ENCODE peak calls at places on chromosomes 6 and 20, in four cellular contexts. K is esophagus squamous epithelium, M is neural progenitor cell, I is pancreas. T is an unnamed sample. For H3K4me1, the result is how much of the 10 kb centered on the place peaks cover.

GRCh38 chr6:44084231-44085014 is 42.8 kb downstream of the MRPL14 start:
- DNase-seq in I (no peak), M (peak), K (no peak), T (no peak)

GRCh38 chr6:167452338-167453081 is 127.6 kb downstream of the TTLL2 start:
- DNase-seq in M (no peak), K (no peak), I (no peak), T (no peak)

GRCh38 chr6:152634773-152635172 is 2.4 kb downstream of the SYNE1 start:
- DNase-seq in M (no peak), I (no peak), K (no peak), T (no peak)

GRCh38 chr6:42131531-42131930 is 10.9 kb downstream of the C6orf132 start:
- DNase-seq in I (no peak), K (no peak), M (no peak), T (no peak)

GRCh38 chr6:3237761-3238662 is 10.6 kb upstream of the TUBB2B start:
- DNase-seq in K (no peak), I (no peak), M (no peak), T (no peak)

GRCh38 chr6:2783188-2783957 is 18.2 kb downstream of the WRNIP1 start:
- DNase-seq in I (no peak), K (no peak), M (peak), T (no peak)

GRCh38 chr20:43658723-43659419 is 8.0 kb upstream of the MYBL2 start:
- DNase-seq in K (no peak), I (no peak), M (no peak), T (no peak)

GRCh38 chr6:35764238-35764896 is 12.0 kb upstream of the CLPSL2 start:
- DNase-seq in K (no peak), I (peak), M (peak), T (no peak)

GRCh38 chr6:82095091-82095490 is 152.5 kb downstream of the IBTK start:
- DNase-seq in I (no peak), K (no peak), M (no peak), T (no peak)

GRCh38 chr20:4811257-4811656 is 89.5 kb downstream of the PRND start:
- DNase-seq in I (no peak), K (no peak), M (no peak), T (no peak)

GRCh38 chr6:121491576-121491975 is 56.1 kb downstream of the GJA1 start:
- DNase-seq in I (no peak), K (no peak), M (peak), T (no peak)

GRCh38 chr6:120026791-120027190 is 677.2 kb upstream of the MAN1A1 start:
- DNase-seq in I (no peak), K (no peak), M (no peak), T (no peak)

GRCh38 chr20:1533059-1533458 is 24.4 kb downstream of the SIRPD start:
- DNase-seq in I (no peak), M (peak), K (no peak), T (no peak)

GRCh38 chr20:10061641-10062040 is 26.9 kb downstream of the ANKEF1 start:
- DNase-seq in K (no peak), I (no peak), M (no peak), T (no peak)

GRCh38 chr6:107977283-107977682 is 19.3 kb upstream of the SEC63 start:
- DNase-seq in K (no peak), M (peak), I (no peak), T (no peak)

GRCh38 chr6:89749918-89750317 is 69.7 kb downstream of the MDN1 start:
- DNase-seq in M (no peak), K (no peak), I (no peak), T (no peak)

GRCh38 chr20:36307412-36308317 is 1.5 kb downstream of the DLGAP4 start:
- DNase-seq in M (peak), I (no peak), K (no peak), T (no peak)

GRCh38 chr20:36309643-36310042 is 3.5 kb downstream of the DLGAP4 start:
- DNase-seq in I (no peak), K (no peak), M (no peak), T (peak)

GRCh38 chr20:36306557-36307411 is 645 bp downstream of the DLGAP4 start:
- DNase-seq in I (no peak), K (no peak), M (peak), T (no peak)

GRCh38 chr20:36308986-36309385 is 2.8 kb downstream of the DLGAP4 start:
- DNase-seq in M (no peak), K (no peak), I (no peak), T (no peak)

DNA sequence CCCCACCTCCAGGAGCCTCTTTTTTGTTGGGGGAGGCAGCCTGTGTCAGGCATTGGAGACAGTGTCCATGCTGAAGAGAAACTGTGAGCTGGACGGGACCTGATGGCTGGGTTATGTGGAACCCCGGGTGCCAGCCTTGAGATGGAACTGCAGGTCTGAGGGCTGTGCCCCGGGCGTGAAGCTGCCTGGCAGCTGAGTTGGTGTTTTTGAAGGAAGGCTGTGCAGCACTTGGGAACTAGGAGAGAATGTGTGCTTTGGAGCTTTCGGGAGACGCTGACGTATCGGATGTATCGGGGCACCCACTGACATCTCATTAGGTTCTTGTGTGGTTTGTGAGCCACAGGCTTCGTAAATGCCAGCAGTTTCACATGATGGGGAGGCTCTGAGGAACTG is 2.2 kb downstream of the DLGAP4 start:
- DNase-seq in M (no peak), I (no peak), K (no peak), T (no peak)
- H3K27ac ChIP-seq in M (no peak), I (no peak), K (no peak), T (no peak)

DNA sequence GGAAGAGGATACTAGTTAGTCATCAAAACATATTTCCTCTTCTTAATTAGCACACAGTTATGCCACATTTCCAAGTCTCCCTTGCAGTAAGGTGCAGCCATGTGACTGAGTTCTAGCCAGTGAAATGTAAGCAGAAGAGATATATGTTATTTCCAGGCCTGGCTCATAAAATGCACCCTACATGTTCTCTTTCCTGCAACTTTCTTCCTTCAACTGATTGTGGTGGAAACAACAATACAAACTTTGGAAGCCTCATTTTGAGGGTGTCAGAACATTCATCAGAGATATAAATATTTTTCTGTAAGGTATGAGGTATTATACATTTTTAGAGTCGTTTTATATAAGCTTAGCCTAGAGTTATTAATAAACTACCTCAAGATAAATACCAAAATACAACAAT is 110.9 kb upstream of the PDE7B start:
- DNase-seq in K (no peak), I (no peak), M (no peak), T (no peak)
- H3K4me1 ChIP-seq in K (under half), I (under half), M (under half), T (under half)

GRCh38 chr20:38673261-38673660 is 51.0 kb upstream of the SLC32A1 start:
- DNase-seq in I (no peak), K (no peak), M (no peak), T (no peak)
- H3K4me3 ChIP-seq in I (no peak), K (no peak), M (peak), T (peak)

GRCh38 chr6:71403422-71404134 is 115.0 kb downstream of the OGFRL1 start:
- DNase-seq in K (no peak), I (no peak), M (peak), T (no peak)

GRCh38 chr6:71404145-71404966 is 115.7 kb downstream of the OGFRL1 start:
- DNase-seq in K (no peak), M (no peak), I (no peak), T (no peak)

GRCh38 chr6:71402101-71402500 is 113.5 kb downstream of the OGFRL1 start:
- DNase-seq in M (no peak), K (no peak), I (no peak), T (no peak)

GRCh38 chr6:71404967-71405278 is 116.3 kb downstream of the OGFRL1 start:
- DNase-seq in M (no peak), K (no peak), I (no peak), T (no peak)

GRCh38 chr6:71400852-71401251 is 112.2 kb downstream of the OGFRL1 start:
- DNase-seq in M (no peak), K (no peak), I (no peak), T (no peak)
- H3K27ac ChIP-seq in M (no peak), K (no peak), I (no peak), T (peak)

GRCh38 chr6:144351338-144351737 is 66.2 kb downstream of the UTRN start:
- DNase-seq in K (no peak), I (no peak), M (no peak), T (no peak)

GRCh38 chr6:144350176-144350575 is 65.0 kb downstream of the UTRN start:
- DNase-seq in I (no peak), K (no peak), M (no peak), T (no peak)

GRCh38 chr6:144351741-144352140 is 66.6 kb downstream of the UTRN start:
- DNase-seq in M (no peak), I (no peak), K (no peak), T (no peak)

GRCh38 chr6:144347933-144348332 is 62.8 kb downstream of the UTRN start:
- DNase-seq in K (no peak), M (no peak), I (no peak), T (no peak)

GRCh38 chr6:144349690-144350132 is 64.6 kb downstream of the UTRN start:
- DNase-seq in K (no peak), M (no peak), I (no peak), T (no peak)
- H3K4me1 ChIP-seq in K (half or more), M (under half), I (under half), T (under half)

DNA sequence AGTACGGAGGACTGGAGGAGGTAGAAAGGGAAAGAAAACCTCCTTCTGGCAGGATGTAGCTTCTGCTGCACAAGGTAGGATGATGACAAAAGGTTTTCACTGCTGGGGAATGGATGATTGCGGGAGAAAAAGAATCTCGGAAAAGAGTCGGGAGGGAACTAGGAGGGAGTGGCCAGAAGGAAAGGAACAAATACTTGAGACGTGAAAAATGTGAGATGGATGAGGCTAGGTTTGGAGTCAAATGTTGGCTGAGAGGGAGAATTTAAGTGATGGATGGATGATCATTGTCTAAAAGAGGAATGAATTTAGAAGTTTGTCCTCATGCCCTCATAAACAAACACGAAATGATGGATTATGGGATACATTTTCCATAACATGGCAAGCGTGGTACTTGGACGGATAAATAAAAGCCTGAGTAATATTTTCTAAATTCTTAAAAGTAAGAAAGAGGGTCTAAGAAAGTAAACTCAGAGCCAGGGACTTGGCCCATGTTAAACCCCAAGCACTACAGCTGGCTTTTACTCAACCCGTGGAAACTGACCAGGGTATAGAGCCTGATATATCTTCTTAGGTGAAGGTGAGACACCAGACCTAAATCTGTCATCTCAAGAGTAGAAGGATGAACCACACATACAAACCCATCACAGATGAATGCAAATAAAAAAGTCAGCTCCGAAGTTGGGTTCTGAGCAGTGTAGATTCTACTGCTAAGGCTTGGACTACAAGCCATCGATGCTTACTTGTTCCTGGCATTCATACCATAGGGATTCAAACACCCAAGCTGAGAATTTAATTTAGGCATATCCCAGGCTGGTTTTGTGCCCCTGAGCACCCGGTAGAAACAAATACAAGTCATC is 72.4 kb downstream of the HFE start:
- DNase-seq in K (no peak), I (no peak), M (no peak), T (no peak)
- H3K4me3 ChIP-seq in K (peak), I (peak), M (peak), T (peak)

DNA sequence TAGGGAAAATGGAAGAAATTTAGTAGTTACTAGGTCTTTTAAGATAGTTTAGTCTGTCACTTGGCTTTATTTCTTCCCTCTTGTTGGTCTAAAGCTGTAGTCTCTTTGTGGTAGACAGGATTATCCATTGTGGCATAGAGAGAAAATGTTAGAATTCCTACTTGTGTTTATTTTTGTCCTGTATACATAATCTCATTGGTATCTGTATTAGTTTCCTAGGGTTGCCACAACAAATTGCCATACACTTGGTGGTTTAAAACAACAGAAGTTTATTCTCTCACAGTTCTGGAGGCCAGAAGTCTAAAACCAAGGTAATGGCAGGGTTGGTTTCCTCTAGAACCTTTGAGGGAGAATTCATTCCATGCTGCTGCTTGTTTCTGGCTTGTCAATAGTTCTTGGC is 119.4 kb downstream of the ZFAND3 start:
- DNase-seq in K (no peak), M (no peak), I (no peak), T (no peak)
- H3K27ac ChIP-seq in K (no peak), M (no peak), I (no peak), T (no peak)

GRCh38 chr6:170132011-170132521 is 158.8 kb downstream of the DLL1 start:
- DNase-seq in K (no peak), M (no peak), I (no peak), T (no peak)

GRCh38 chr6:170129691-170130171 is 161.1 kb downstream of the DLL1 start:
- DNase-seq in I (peak), M (no peak), K (no peak), T (peak)

GRCh38 chr6:170131351-170131750 is 159.5 kb downstream of the DLL1 start:
- DNase-seq in K (no peak), M (no peak), I (no peak), T (no peak)

GRCh38 chr6:170130201-170130621 is 160.7 kb downstream of the DLL1 start:
- DNase-seq in K (no peak), I (no peak), M (no peak), T (peak)

DNA sequence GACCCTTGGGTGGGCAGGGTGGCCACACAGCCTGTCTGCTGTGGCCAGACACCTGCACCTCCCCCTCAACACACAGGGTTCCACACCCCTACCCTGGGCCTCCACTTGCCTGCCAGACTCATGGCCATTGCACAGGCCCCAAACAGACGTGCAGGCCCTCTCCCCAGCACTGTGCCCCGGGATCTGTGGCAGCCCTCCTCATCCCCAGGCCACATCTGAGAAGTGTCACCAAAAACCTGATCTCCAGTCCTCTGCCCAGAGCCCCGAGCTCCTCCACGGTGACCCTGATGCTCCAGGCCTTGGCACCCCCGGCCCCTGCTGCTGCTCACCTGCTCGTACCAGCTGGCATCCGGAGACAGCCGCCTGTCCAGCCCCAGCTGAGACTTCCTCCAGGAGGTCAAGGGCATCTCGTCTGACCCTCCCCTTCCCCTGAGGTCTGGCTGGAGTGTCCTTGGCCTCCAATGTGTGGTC is 160.1 kb downstream of the DLL1 start:
- DNase-seq in M (no peak), K (no peak), I (no peak), T (peak)
- H3K4me1 ChIP-seq in M (under half), K (under half), I (under half), T (under half)

DNA sequence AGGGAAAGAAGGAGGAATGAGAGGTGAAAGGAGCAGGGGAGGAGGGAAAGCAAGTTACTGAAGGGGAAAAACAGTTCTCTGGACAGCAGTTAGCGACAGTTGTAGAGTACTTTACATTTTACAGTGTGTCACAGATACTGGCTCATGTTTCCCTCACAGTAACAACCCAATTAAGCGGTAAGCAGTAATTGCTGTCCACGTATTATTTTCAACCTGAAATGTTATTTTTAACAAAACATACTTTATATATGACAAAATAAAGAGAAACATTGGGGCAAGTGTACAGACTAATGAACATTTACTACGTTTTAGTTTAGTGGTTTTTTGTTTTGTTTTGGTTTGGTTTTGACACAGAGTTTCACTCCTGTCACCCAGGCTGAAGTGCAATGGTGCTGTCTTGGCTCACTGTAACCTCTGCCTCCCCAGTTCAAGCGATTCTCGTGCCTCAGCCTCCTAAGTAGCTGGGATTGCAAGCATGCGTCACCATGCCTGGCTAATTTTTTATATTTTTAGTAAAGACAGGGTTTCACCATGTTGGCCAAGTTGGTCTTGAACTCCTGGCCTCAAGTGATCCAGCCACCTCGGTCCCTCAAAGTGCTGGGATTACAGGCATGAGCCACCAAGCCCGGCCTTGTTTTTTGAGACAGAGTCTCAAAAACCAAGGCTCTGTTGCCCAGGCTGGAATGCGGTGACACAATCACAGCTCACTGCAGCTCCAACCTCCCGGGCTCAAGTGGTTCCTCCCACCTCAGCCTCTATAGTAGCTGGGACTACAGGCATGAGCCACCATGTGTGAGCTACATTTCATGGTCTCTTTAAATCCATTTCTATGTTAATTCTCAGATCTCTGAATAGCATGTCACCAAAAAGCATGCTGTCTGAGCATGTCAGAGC is 22.6 kb upstream of the BTN3A2 start:
- DNase-seq in K (no peak), I (no peak), M (peak), T (no peak)
- H3K4me3 ChIP-seq in K (no peak), I (no peak), M (peak), T (peak)

T was measured in RWPE2.